ENCODE peak calls at places on chromosomes 6 and 20, in five cellular contexts. O is HTR-8/SVneo; A is HS-5; Y is activated naive CD4-positive, alpha-beta T cell treated with Interleukin-2 at 50 U/mL for 16 hours; T is GF-D8. L is an unnamed sample.

GRCh38 chr6:119079288-119079809 is 885 bp upstream of the FAM184A start:
- DNase-seq in O (no peak), A (peak; percentile 15), Y (no peak), T (no peak), L (no peak)

GRCh38 chr20:10581823-10582222 is 92.0 kb downstream of the JAG1 start:
- DNase-seq in O (peak; percentile 59), A (peak; percentile 81), Y (no peak), T (no peak), L (no peak)

GRCh38 chr20:16063876-16064275 is 509.4 kb downstream of the KIF16B start:
- DNase-seq in O (no peak), A (no peak), Y (no peak), T (no peak), L (no peak)

GRCh38 chr6:43578748-43579147 is 2.8 kb downstream of the POLH start:
- DNase-seq in O (no peak), A (no peak), Y (no peak), T (no peak), L (no peak)

GRCh38 chr6:143754204-143754603 is 76.4 kb downstream of the PHACTR2 start:
- DNase-seq in O (no peak), A (no peak), Y (no peak), T (no peak), L (no peak)

GRCh38 chr6:7813704-7814103 is 87.8 kb downstream of the BMP6 start:
- DNase-seq in O (no peak), A (no peak), Y (no peak), T (no peak), L (no peak)

GRCh38 chr6:140773276-140773675 is 1359.4 kb upstream of the GJE1 start:
- DNase-seq in O (no peak), A (no peak), Y (no peak), T (no peak), L (peak; percentile 74)

GRCh38 chr6:113994934-113995342 is 24.0 kb upstream of the HDAC2 start:
- DNase-seq in O (peak; percentile 84), A (peak; percentile 82), Y (no peak), T (peak; percentile 65), L (peak; percentile 88)

GRCh38 chr6:33017694-33018353 is 8.4 kb upstream of the HLA-DOA start:
- DNase-seq in O (no peak), A (no peak), Y (no peak), T (no peak), L (no peak)